ENCODE peak calls at places on chromosomes 4 and X, in five cellular contexts. One of them, this sample, is unnamed.
A peak's percentile ranks its signal among the peaks of the same experiment; 100 is the strongest.

GRCh38 chrX:18272222-18272621 is 51.5 kb upstream of the BEND2 start:
- DNase-seq in prostate gland: no peak
- DNase-seq in tibial artery: no peak
- DNase-seq in pancreas: no peak
- DNase-seq in AG04450: no peak
- DNase-seq in this sample: no peak

GRCh38 chrX:727738-728621 is 97.4 kb downstream of the SHOX start:
- DNase-seq in tibial artery: no peak
- DNase-seq in AG04450: no peak
- DNase-seq in prostate gland: no peak
- DNase-seq in pancreas: no peak
- DNase-seq in this sample: no peak

GRCh38 chr4:41318839-41319530 is 62.3 kb downstream of the UCHL1 start:
- DNase-seq in prostate gland: peak; percentile 33
- DNase-seq in tibial artery: no peak
- DNase-seq in AG04450: no peak
- DNase-seq in pancreas: no peak
- DNase-seq in this sample: peak; percentile 43

GRCh38 chrX:7170903-7171302 is 22.9 kb upstream of the PUDP start:
- DNase-seq in AG04450: no peak
- DNase-seq in tibial artery: no peak
- DNase-seq in prostate gland: no peak
- DNase-seq in pancreas: peak; percentile 18
- DNase-seq in this sample: peak; percentile 10

GRCh38 chrX:80817002-80817401 is 7.3 kb upstream of the BRWD3 start:
- DNase-seq in AG04450: no peak
- DNase-seq in tibial artery: no peak
- DNase-seq in pancreas: no peak
- DNase-seq in prostate gland: no peak
- DNase-seq in this sample: peak; percentile 19

GRCh38 chr4:3252831-3253641 is 4.1 kb downstream of the MSANTD1 start:
- DNase-seq in prostate gland: no peak
- DNase-seq in tibial artery: peak; percentile 12
- DNase-seq in pancreas: peak; percentile 8
- DNase-seq in AG04450: no peak
- DNase-seq in this sample: no peak

GRCh38 chr4:1661695-1662094 is 22.4 kb downstream of the FAM53A start:
- DNase-seq in AG04450: no peak
- DNase-seq in tibial artery: no peak
- DNase-seq in pancreas: no peak
- DNase-seq in prostate gland: no peak
- DNase-seq in this sample: no peak

GRCh38 chr4:162969194-162969593 is 197.5 kb downstream of the NAF1 start:
- DNase-seq in tibial artery: no peak
- DNase-seq in pancreas: no peak
- DNase-seq in AG04450: no peak
- DNase-seq in prostate gland: no peak
- DNase-seq in this sample: no peak

GRCh38 chr4:109079177-109079576 is 223.3 kb downstream of the COL25A1 start:
- DNase-seq in pancreas: no peak
- DNase-seq in tibial artery: no peak
- DNase-seq in AG04450: no peak
- DNase-seq in prostate gland: no peak
- DNase-seq in this sample: peak; percentile 30

GRCh38 chr4:100289530-100289888 is 99.2 kb upstream of the DDIT4L start:
- DNase-seq in tibial artery: no peak
- DNase-seq in prostate gland: no peak
- DNase-seq in pancreas: no peak
- DNase-seq in AG04450: no peak
- DNase-seq in this sample: peak; percentile 59

GRCh38 chr4:36773467-36773866 is 471.1 kb upstream of the NWD2 start:
- DNase-seq in tibial artery: no peak
- DNase-seq in AG04450: no peak
- DNase-seq in prostate gland: no peak
- DNase-seq in pancreas: no peak
- DNase-seq in this sample: no peak

GRCh38 chrX:9807355-9808182 is 21.3 kb downstream of the SHROOM2 start:
- DNase-seq in tibial artery: no peak
- DNase-seq in pancreas: no peak
- DNase-seq in AG04450: no peak
- DNase-seq in prostate gland: peak; percentile 57
- DNase-seq in this sample: peak; percentile 70

GRCh38 chr4:53199356-53199755 is 166.5 kb downstream of the SCFD2 start:
- DNase-seq in AG04450: no peak
- DNase-seq in prostate gland: no peak
- DNase-seq in pancreas: no peak
- DNase-seq in tibial artery: no peak
- DNase-seq in this sample: no peak

GRCh38 chr4:66569228-66569627 is 898.9 kb upstream of the EPHA5 start:
- DNase-seq in AG04450: no peak
- DNase-seq in prostate gland: no peak
- DNase-seq in tibial artery: no peak
- DNase-seq in pancreas: no peak
- DNase-seq in this sample: no peak

GRCh38 chrX:71998836-71999509 is 88.3 kb downstream of the NHSL2 start:
- DNase-seq in AG04450: no peak
- DNase-seq in pancreas: no peak
- DNase-seq in prostate gland: no peak
- DNase-seq in tibial artery: peak; percentile 38
- DNase-seq in this sample: no peak

GRCh38 chrX:149114874-149115273 is 390.2 kb downstream of the IDS start:
- DNase-seq in prostate gland: no peak
- DNase-seq in pancreas: no peak
- DNase-seq in AG04450: no peak
- DNase-seq in tibial artery: no peak
- DNase-seq in this sample: no peak

GRCh38 chr4:76610751-76611150 is 175.7 kb downstream of the SHROOM3 start:
- DNase-seq in AG04450: no peak
- DNase-seq in pancreas: no peak
- DNase-seq in prostate gland: no peak
- DNase-seq in tibial artery: no peak
- DNase-seq in this sample: no peak

GRCh38 chrX:38768079-38768478 is 33.2 kb upstream of the MID1IP1 start:
- DNase-seq in prostate gland: no peak
- DNase-seq in AG04450: peak; percentile 6
- DNase-seq in tibial artery: no peak
- DNase-seq in pancreas: no peak
- DNase-seq in this sample: peak; percentile 37

DNA sequence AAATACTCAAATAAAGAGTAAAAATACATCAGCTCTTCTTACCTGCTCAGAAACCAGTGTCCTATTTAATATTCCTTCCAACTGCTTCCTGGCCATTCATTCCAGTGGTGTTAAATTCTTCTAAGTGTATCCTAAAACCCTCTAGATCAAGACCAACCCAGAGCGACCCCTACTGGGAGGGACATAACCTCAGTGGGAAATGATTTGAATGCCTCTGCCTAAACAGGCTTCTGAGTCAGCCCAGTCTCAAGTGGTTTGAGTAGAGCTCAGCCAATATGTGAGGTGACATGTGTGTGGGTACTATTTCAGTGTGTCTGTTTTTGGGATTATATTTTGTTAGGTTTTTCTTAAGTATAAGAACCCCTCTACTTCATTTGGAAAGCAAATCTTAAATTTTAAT is 133.6 kb upstream of the ARHGEF9 start:
- DNase-seq in AG04450: no peak
- DNase-seq in pancreas: no peak
- DNase-seq in prostate gland: no peak
- DNase-seq in tibial artery: no peak
- DNase-seq in this sample: peak; percentile 57
- TF ChIP-seq CTCF in AG04450: no peak
- TF ChIP-seq CTCF in pancreas: no peak
- TF ChIP-seq CTCF in prostate gland: no peak
- TF ChIP-seq CTCF in tibial artery: no peak
- TF ChIP-seq CTCF in this sample: no peak

GRCh38 chr4:54971474-54971950 is 153.9 kb downstream of the KDR start:
- DNase-seq in AG04450: peak; percentile 4
- DNase-seq in tibial artery: no peak
- DNase-seq in pancreas: no peak
- DNase-seq in prostate gland: no peak
- DNase-seq in this sample: peak; percentile 66

DNA sequence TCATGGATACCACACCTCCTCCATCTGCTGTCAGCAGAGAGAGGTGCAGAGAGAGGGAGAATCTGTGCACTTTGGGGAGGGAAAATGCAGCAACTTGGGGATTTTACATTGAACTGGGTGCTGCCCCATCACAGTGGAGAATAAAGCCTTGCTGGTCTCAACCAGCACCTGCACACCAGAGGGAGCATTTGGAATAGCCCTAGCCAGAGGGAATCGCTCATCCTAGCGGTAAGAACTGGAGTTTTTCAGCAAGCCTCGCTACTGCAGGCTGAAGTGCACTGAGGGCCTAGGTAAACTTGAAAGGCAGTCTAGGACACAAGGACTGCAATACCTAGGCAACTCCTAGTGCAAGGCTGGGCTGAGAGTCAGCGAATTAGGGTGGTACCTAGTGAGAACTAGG is 148.7 kb downstream of the KDR start:
- DNase-seq in AG04450: no peak
- DNase-seq in pancreas: no peak
- DNase-seq in tibial artery: no peak
- DNase-seq in prostate gland: no peak
- DNase-seq in this sample: peak; percentile 38
- H3K4me3 ChIP-seq in AG04450: no peak overlapping the region
- H3K4me3 ChIP-seq in pancreas: no peak overlapping the region
- H3K4me3 ChIP-seq in tibial artery: no peak overlapping the region
- H3K4me3 ChIP-seq in prostate gland: no peak overlapping the region
- H3K4me3 ChIP-seq in this sample: no peak overlapping the region

GRCh38 chr4:108049406-108049805 is 59.7 kb downstream of the HADH start:
- DNase-seq in AG04450: no peak
- DNase-seq in pancreas: no peak
- DNase-seq in tibial artery: no peak
- DNase-seq in prostate gland: no peak
- DNase-seq in this sample: no peak

GRCh38 chr4:108048157-108048556 is 58.5 kb downstream of the HADH start:
- DNase-seq in AG04450: no peak
- DNase-seq in prostate gland: no peak
- DNase-seq in tibial artery: no peak
- DNase-seq in pancreas: no peak
- DNase-seq in this sample: no peak

GRCh38 chr4:108051343-108051742 is 61.7 kb downstream of the HADH start:
- DNase-seq in pancreas: no peak
- DNase-seq in AG04450: no peak
- DNase-seq in tibial artery: no peak
- DNase-seq in prostate gland: no peak
- DNase-seq in this sample: no peak

GRCh38 chr4:108047199-108047598 is 57.5 kb downstream of the HADH start:
- DNase-seq in tibial artery: no peak
- DNase-seq in pancreas: no peak
- DNase-seq in AG04450: no peak
- DNase-seq in prostate gland: peak; percentile 26
- DNase-seq in this sample: no peak

DNA sequence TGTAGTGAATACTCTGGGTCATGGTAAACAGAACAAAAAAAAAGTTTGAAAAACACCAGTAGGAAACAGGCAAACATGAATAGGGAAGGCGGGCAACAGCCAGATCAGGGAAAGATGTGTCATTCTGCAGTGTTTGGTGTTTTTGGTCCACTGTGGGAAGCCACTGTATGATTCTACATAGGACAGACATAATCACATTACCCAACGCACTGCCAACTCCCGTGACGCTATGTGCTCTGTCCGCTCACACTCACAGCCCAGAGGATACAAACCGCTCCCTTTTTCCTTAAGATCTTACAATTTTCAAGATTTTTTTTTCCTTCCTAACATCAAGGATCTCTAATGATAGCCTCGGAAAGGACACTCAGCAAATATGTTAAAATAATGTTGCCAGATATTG is 59.3 kb downstream of the HADH start:
- DNase-seq in prostate gland: no peak
- DNase-seq in AG04450: no peak
- DNase-seq in pancreas: no peak
- DNase-seq in tibial artery: no peak
- DNase-seq in this sample: no peak
- TF ChIP-seq CTCF in prostate gland: no peak
- TF ChIP-seq CTCF in AG04450: no peak
- TF ChIP-seq CTCF in pancreas: no peak
- TF ChIP-seq CTCF in tibial artery: no peak
- TF ChIP-seq CTCF in this sample: no peak

DNA sequence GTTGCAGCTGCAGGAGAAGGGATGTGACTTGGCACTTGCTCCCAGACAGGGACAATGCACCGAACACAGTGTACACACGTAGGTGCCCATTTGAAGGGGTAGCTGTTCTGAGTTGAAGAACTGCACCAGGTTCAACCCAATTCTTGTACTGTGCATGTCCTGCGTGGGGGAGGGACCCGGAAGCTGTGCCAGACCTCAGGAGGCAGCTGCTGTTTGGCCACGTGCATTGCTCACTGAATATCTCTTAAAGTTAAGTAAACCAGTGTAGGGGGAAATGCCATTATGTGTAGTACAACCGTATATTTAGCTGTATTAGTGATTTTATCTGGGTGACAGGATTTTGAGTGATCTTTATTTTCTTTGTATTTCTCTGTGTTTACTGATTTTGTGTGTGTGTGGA is 12.0 kb upstream of the RBBP7 start:
- DNase-seq in pancreas: peak; percentile 39
- DNase-seq in tibial artery: peak; percentile 21
- DNase-seq in prostate gland: peak; percentile 27
- DNase-seq in AG04450: no peak
- DNase-seq in this sample: peak; percentile 4
- H3K4me3 ChIP-seq in pancreas: no peak overlapping the region
- H3K4me3 ChIP-seq in tibial artery: peak overlapping the region; percentile 53
- H3K4me3 ChIP-seq in prostate gland: peak overlapping the region; percentile 36
- H3K4me3 ChIP-seq in AG04450: peak overlapping the region; percentile 61
- H3K4me3 ChIP-seq in this sample: no peak overlapping the region

DNA sequence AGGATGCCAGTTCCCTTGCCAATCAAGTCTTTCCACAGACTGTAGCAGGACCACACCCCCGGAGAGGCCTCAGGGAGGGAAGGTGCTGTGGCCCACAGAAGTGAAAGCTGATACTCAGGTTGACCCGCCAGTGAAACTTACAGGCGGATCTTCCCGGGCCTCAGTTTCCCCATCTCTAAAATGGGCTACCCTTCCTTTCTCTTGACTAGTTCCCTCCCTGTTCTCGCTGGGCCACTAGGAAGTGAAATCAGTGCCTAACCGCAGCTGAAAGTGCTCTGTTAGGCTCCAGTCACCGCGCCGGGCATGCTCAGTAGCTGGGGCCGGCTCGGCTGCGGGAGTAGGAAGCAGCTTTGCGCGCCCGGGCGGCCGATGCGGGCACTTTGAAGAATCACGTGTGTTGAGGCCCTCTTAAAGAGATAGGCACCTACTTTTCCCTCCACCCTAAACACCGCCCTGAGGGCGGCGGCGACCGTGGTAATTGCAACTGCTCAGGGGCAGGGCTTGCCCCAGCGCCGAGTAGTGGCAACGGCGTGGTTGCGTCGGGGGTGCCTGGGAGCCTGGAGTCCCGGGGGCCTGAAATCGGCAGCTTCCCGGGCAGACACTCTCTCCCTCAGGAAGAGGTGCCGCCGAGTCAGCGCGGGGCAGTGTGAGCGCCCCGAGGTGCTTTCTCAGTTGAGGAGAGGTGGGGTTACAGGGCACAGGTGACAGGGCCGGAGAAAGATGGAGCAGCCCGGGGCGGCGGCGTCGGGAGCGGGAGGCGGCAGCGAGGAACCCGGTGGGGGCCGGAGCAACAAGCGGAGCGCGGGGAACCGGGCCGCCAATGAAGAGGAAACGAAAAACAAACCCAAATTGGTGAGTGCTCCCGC is at the start of gene DIAPH2:
- DNase-seq in tibial artery: peak; percentile 75
- DNase-seq in AG04450: peak; percentile 33
- DNase-seq in pancreas: peak; percentile 77
- DNase-seq in prostate gland: peak; percentile 37
- DNase-seq in this sample: peak; percentile 83
- TF ChIP-seq CTCF in tibial artery: no peak
- TF ChIP-seq CTCF in AG04450: peak; percentile 19
- TF ChIP-seq CTCF in pancreas: peak; percentile 23
- TF ChIP-seq CTCF in prostate gland: peak; percentile 18
- TF ChIP-seq CTCF in this sample: peak; percentile 13

GRCh38 chrX:136880452-136881013 is at the start of gene RBMX:
- DNase-seq in prostate gland: peak; percentile 90
- DNase-seq in AG04450: peak; percentile 90
- DNase-seq in tibial artery: peak; percentile 87
- DNase-seq in pancreas: peak; percentile 91
- DNase-seq in this sample: peak; percentile 89
- H3K4me3 ChIP-seq in prostate gland: peak within 1 kb of the TSS; percentile 60
- H3K4me3 ChIP-seq in AG04450: peak within 1 kb of the TSS; percentile 82
- H3K4me3 ChIP-seq in tibial artery: peak within 1 kb of the TSS; percentile 83
- H3K4me3 ChIP-seq in pancreas: peak within 1 kb of the TSS; percentile 37
- H3K4me3 ChIP-seq in this sample: peak within 1 kb of the TSS; percentile 73

This sample was measured in epithelial cell of esophagus.